ENCODE peak calls at places on chromosomes 11 and 22, in eight cellular contexts. H, B, P, Q, Z, X, N and D are unnamed samples.

GRCh38 chr22:30038219-30038618 is 42.0 kb upstream of the HORMAD2 start:
- DNase-seq in H (no peak), B (peak; percentile 38), P (no peak), Q (no peak), Z (peak; percentile 71), X (peak; percentile 78), N (peak; percentile 84), D (peak; percentile 51)

GRCh38 chr11:134756811-134757540 is 344.9 kb upstream of the B3GAT1 start:
- DNase-seq in H (no peak), B (no peak), P (no peak), Q (no peak), Z (no peak), X (no peak), N (no peak), D (no peak)

GRCh38 chr22:25200967-25201366 is 1.3 kb downstream of the CRYBB3 start:
- DNase-seq in H (no peak), B (no peak), P (no peak), Q (no peak), Z (no peak), X (no peak), N (no peak), D (no peak)

GRCh38 chr22:37187891-37188761 is at the start of gene C1QTNF6:
- DNase-seq in H (no peak), B (peak; percentile 54), P (peak; percentile 70), Q (peak; percentile 94), Z (peak; percentile 35), X (peak; percentile 43), N (peak; percentile 87), D (no peak)

GRCh38 chr11:1168256-1168655 is 10.5 kb downstream of the MUC5AC start:
- DNase-seq in H (no peak), B (no peak), P (no peak), Q (peak; percentile 41), Z (no peak), X (no peak), N (no peak), D (no peak)

GRCh38 chr11:110929129-110929528 is 216.9 kb upstream of the ARHGAP20 start:
- DNase-seq in H (no peak), B (no peak), P (no peak), Q (no peak), Z (no peak), X (no peak), N (no peak), D (no peak)

GRCh38 chr11:10818594-10818993 is 9.9 kb upstream of the EIF4G2 start:
- DNase-seq in H (no peak), B (peak; percentile 35), P (no peak), Q (no peak), Z (peak; percentile 95), X (peak; percentile 83), N (no peak), D (no peak)

GRCh38 chr11:34492806-34493414 is 20.7 kb downstream of the ELF5 start:
- DNase-seq in H (no peak), B (peak; percentile 66), P (peak; percentile 91), Q (no peak), Z (peak; percentile 51), X (peak; percentile 77), N (peak; percentile 78), D (peak; percentile 39)

GRCh38 chr11:134243913-134244312 is 9.2 kb downstream of the THYN1 start:
- DNase-seq in H (no peak), B (no peak), P (no peak), Q (no peak), Z (no peak), X (no peak), N (no peak), D (no peak)

GRCh38 chr11:129061466-129062194 is 119.0 kb upstream of the TP53AIP1 start:
- DNase-seq in H (no peak), B (peak; percentile 69), P (peak; percentile 70), Q (no peak), Z (peak; percentile 50), X (peak; percentile 75), N (peak; percentile 54), D (peak; percentile 2)

GRCh38 chr11:67312187-67313021 is 9.1 kb downstream of the SSH3 start:
- DNase-seq in H (peak; percentile 47), B (peak; percentile 57), P (no peak), Q (peak; percentile 73), Z (no peak), X (no peak), N (no peak), D (no peak)

GRCh38 chr11:63764712-63765631 is 3.6 kb downstream of the ZFTA start:
- DNase-seq in H (no peak), B (peak; percentile 33), P (peak; percentile 46), Q (peak; percentile 70), Z (no peak), X (no peak), N (peak; percentile 48), D (no peak)

GRCh38 chr22:41949297-41949965 is 2.5 kb upstream of the CENPM start:
- DNase-seq in H (no peak), B (no peak), P (no peak), Q (no peak), Z (no peak), X (no peak), N (no peak), D (no peak)
- H3K4me3 ChIP-seq in H (no peak overlapping the region), B (no peak overlapping the region), P (no peak overlapping the region), Q (no peak overlapping the region), Z (no peak overlapping the region), X (no peak overlapping the region), N (no peak overlapping the region), D (no peak overlapping the region)

GRCh38 chr22:42928969-42929837 is 72.1 kb upstream of the ARFGAP3 start:
- DNase-seq in H (no peak), B (no peak), P (no peak), Q (no peak), Z (no peak), X (peak; percentile 75), N (peak; percentile 43), D (no peak)
- H3K27ac ChIP-seq in H (no peak overlapping the region), B (peak overlapping the region; percentile 39), P (no peak overlapping the region), Q (no peak overlapping the region), Z (no peak overlapping the region), X (peak overlapping the region; percentile 99), N (no peak overlapping the region), D (no peak overlapping the region)

GRCh38 chr11:12124306-12124705 is 13.9 kb downstream of the MICAL2 start:
- DNase-seq in H (no peak), B (no peak), P (no peak), Q (no peak), Z (no peak), X (no peak), N (no peak), D (peak; percentile 36)

GRCh38 chr11:12122083-12122482 is 11.7 kb downstream of the MICAL2 start:
- DNase-seq in H (no peak), B (peak; percentile 50), P (peak; percentile 14), Q (no peak), Z (no peak), X (peak; percentile 36), N (no peak), D (no peak)

GRCh38 chr11:12123799-12124198 is 13.4 kb downstream of the MICAL2 start:
- DNase-seq in H (no peak), B (no peak), P (no peak), Q (no peak), Z (peak; percentile 55), X (peak; percentile 58), N (no peak), D (peak; percentile 34)

GRCh38 chr11:12121504-12121903 is 11.1 kb downstream of the MICAL2 start:
- DNase-seq in H (no peak), B (no peak), P (no peak), Q (no peak), Z (no peak), X (no peak), N (no peak), D (peak; percentile 75)

GRCh38 chr11:12123177-12123576 is 12.8 kb downstream of the MICAL2 start:
- DNase-seq in H (no peak), B (no peak), P (no peak), Q (no peak), Z (peak; percentile 85), X (peak; percentile 86), N (peak; percentile 54), D (no peak)
- H3K4me1 ChIP-seq in H (peaks cover 15% of the 10 kb centered on the region), B (peaks cover 69% of the 10 kb centered on the region), P (no peaks in the 10 kb centered on the region), Q (no peaks in the 10 kb centered on the region), Z (peaks cover 68% of the 10 kb centered on the region), X (peaks cover 60% of the 10 kb centered on the region), N (peaks cover 61% of the 10 kb centered on the region), D (peaks cover 41% of the 10 kb centered on the region)

GRCh38 chr22:50267591-50268390 is 2.4 kb downstream of the MAPK11 start:
- DNase-seq in H (peak; percentile 34), B (peak; percentile 60), P (peak; percentile 75), Q (no peak), Z (peak; percentile 38), X (peak; percentile 81), N (peak; percentile 70), D (no peak)
- H3K4me3 ChIP-seq in H (no peak overlapping the region), B (peak overlapping the region; percentile 44), P (peak overlapping the region; percentile 38), Q (peak overlapping the region; percentile 13), Z (peak overlapping the region; percentile 45), X (peak overlapping the region; percentile 63), N (no peak overlapping the region), D (no peak overlapping the region)

DNA sequence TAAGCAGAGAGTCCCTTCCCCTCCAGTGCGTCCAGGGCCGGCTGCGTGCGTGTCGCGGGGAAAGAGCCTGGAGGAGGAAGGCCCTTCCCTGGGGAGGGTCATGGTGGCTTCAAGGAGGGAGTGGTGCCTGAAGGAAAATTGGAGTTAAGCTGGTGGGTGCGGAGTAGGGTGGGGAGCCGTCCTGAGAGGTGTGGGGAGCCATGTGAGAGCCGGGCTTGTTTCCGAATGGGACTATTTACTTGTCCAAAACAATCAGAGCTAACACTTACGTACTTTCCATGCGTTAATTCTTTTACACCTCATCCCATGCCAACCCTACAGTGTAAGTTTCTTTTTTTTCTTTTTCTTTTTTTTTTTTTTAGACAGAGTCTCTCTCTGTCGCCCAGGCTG is 762 bp downstream of the IGHMBP2 start:
- DNase-seq in H (no peak), B (peak; percentile 17), P (peak; percentile 36), Q (no peak), Z (no peak), X (no peak), N (peak; percentile 11), D (peak; percentile 14)
- H3K27ac ChIP-seq in H (peak overlapping the region; percentile 67), B (peak overlapping the region; percentile 92), P (peak overlapping the region; percentile 92), Q (peak overlapping the region; percentile 54), Z (peak overlapping the region; percentile 91), X (peak overlapping the region; percentile 60), N (peak overlapping the region; percentile 78), D (peak overlapping the region; percentile 73)

GRCh38 chr11:3891751-3892150 is 36.3 kb downstream of the STIM1 start:
- DNase-seq in H (no peak), B (no peak), P (no peak), Q (no peak), Z (no peak), X (no peak), N (no peak), D (no peak)

GRCh38 chr11:3894128-3894731 is 38.8 kb downstream of the STIM1 start:
- DNase-seq in H (no peak), B (no peak), P (peak; percentile 41), Q (peak; percentile 82), Z (peak; percentile 22), X (peak; percentile 30), N (peak; percentile 46), D (no peak)

GRCh38 chr11:3890806-3891205 is 35.3 kb downstream of the STIM1 start:
- DNase-seq in H (no peak), B (no peak), P (no peak), Q (no peak), Z (no peak), X (no peak), N (no peak), D (no peak)

GRCh38 chr11:3893311-3893710 is 37.8 kb downstream of the STIM1 start:
- DNase-seq in H (no peak), B (no peak), P (no peak), Q (no peak), Z (no peak), X (no peak), N (no peak), D (no peak)

GRCh38 chr11:3892156-3892555 is 36.7 kb downstream of the STIM1 start:
- DNase-seq in H (no peak), B (no peak), P (no peak), Q (no peak), Z (no peak), X (no peak), N (no peak), D (no peak)
- H3K4me1 ChIP-seq in H (peaks cover 34% of the 10 kb centered on the region), B (peaks cover 24% of the 10 kb centered on the region), P (no peaks in the 10 kb centered on the region), Q (peaks cover 4% of the 10 kb centered on the region), Z (peaks cover 9% of the 10 kb centered on the region), X (peaks cover 10% of the 10 kb centered on the region), N (no peaks in the 10 kb centered on the region), D (no peaks in the 10 kb centered on the region)